ENCODE peak calls at places on chromosomes 4 and X, in six cellular contexts. One of them, this sample, is unnamed.

GRCh38 chr4:56531149-56531770 is 25.7 kb downstream of the ARL9 start:
- DNase-seq in HCT116: no peak
- DNase-seq in sigmoid colon: no peak
- DNase-seq in upper lobe of left lung: no peak
- DNase-seq in esophagus muscularis mucosa: no peak
- DNase-seq in stomach: no peak
- DNase-seq in this sample: no peak

GRCh38 chrX:15524417-15524816 is 23.8 kb downstream of the BMX start:
- DNase-seq in HCT116: no peak
- DNase-seq in sigmoid colon: no peak
- DNase-seq in upper lobe of left lung: no peak
- DNase-seq in esophagus muscularis mucosa: no peak
- DNase-seq in stomach: no peak
- DNase-seq in this sample: no peak

GRCh38 chrX:154398668-154399526 is 720 bp downstream of the RPL10 start:
- DNase-seq in HCT116: no peak
- DNase-seq in sigmoid colon: peak; percentile 95
- DNase-seq in upper lobe of left lung: peak; percentile 89
- DNase-seq in esophagus muscularis mucosa: peak; percentile 95
- DNase-seq in stomach: peak; percentile 89
- DNase-seq in this sample: no peak

GRCh38 chr4:25092139-25092538 is 61.4 kb upstream of the LGI2 start:
- DNase-seq in HCT116: no peak
- DNase-seq in sigmoid colon: no peak
- DNase-seq in upper lobe of left lung: no peak
- DNase-seq in esophagus muscularis mucosa: no peak
- DNase-seq in stomach: no peak
- DNase-seq in this sample: no peak

GRCh38 chr4:140227286-140227685 is 73.3 kb upstream of the MAML3 start:
- DNase-seq in HCT116: no peak
- DNase-seq in sigmoid colon: no peak
- DNase-seq in upper lobe of left lung: no peak
- DNase-seq in esophagus muscularis mucosa: no peak
- DNase-seq in stomach: no peak
- DNase-seq in this sample: no peak

GRCh38 chrX:110316351-110317078 is 1.4 kb downstream of the AMMECR1 start:
- DNase-seq in HCT116: no peak
- DNase-seq in sigmoid colon: no peak
- DNase-seq in upper lobe of left lung: no peak
- DNase-seq in esophagus muscularis mucosa: no peak
- DNase-seq in stomach: no peak
- DNase-seq in this sample: no peak

GRCh38 chr4:3042226-3042625 is 32.1 kb downstream of the HTT-AS start:
- DNase-seq in HCT116: no peak
- DNase-seq in sigmoid colon: no peak
- DNase-seq in upper lobe of left lung: no peak
- DNase-seq in esophagus muscularis mucosa: no peak
- DNase-seq in stomach: no peak
- DNase-seq in this sample: no peak

GRCh38 chr4:101790521-101791188 is at the start of gene BANK1:
- DNase-seq in HCT116: peak; percentile 57
- DNase-seq in sigmoid colon: no peak
- DNase-seq in upper lobe of left lung: peak; percentile 91
- DNase-seq in esophagus muscularis mucosa: no peak
- DNase-seq in stomach: peak; percentile 62
- DNase-seq in this sample: peak; percentile 70

GRCh38 chr4:7828011-7828720 is 111.5 kb downstream of the AFAP1 start:
- DNase-seq in HCT116: no peak
- DNase-seq in sigmoid colon: peak; percentile 92
- DNase-seq in upper lobe of left lung: no peak
- DNase-seq in esophagus muscularis mucosa: no peak
- DNase-seq in stomach: peak; percentile 49
- DNase-seq in this sample: no peak

GRCh38 chr4:16082038-16082423 is 1.8 kb downstream of the PROM1 start:
- DNase-seq in HCT116: no peak
- DNase-seq in sigmoid colon: no peak
- DNase-seq in upper lobe of left lung: no peak
- DNase-seq in esophagus muscularis mucosa: peak; percentile 68
- DNase-seq in stomach: no peak
- DNase-seq in this sample: no peak

GRCh38 chrX:15815779-15816452 is 25.6 kb downstream of the ZRSR2 start:
- DNase-seq in HCT116: peak; percentile 3
- DNase-seq in sigmoid colon: no peak
- DNase-seq in upper lobe of left lung: no peak
- DNase-seq in esophagus muscularis mucosa: no peak
- DNase-seq in stomach: no peak
- DNase-seq in this sample: peak; percentile 5

GRCh38 chr4:24091632-24092240 is 201.9 kb upstream of the PPARGC1A start:
- DNase-seq in HCT116: no peak
- DNase-seq in sigmoid colon: no peak
- DNase-seq in upper lobe of left lung: no peak
- DNase-seq in esophagus muscularis mucosa: no peak
- DNase-seq in stomach: no peak
- DNase-seq in this sample: no peak

GRCh38 chr4:153564630-153565525 is 98.7 kb downstream of the TMEM131L start:
- DNase-seq in HCT116: no peak
- DNase-seq in sigmoid colon: no peak
- DNase-seq in upper lobe of left lung: no peak
- DNase-seq in esophagus muscularis mucosa: peak; percentile 53
- DNase-seq in stomach: peak; percentile 50
- DNase-seq in this sample: no peak

GRCh38 chr4:17502764-17503163 is 9.1 kb downstream of the QDPR start:
- DNase-seq in HCT116: no peak
- DNase-seq in sigmoid colon: no peak
- DNase-seq in upper lobe of left lung: no peak
- DNase-seq in esophagus muscularis mucosa: no peak
- DNase-seq in stomach: no peak
- DNase-seq in this sample: no peak

GRCh38 chrX:154718607-154719006 is 32.3 kb downstream of the GAB3 start:
- DNase-seq in HCT116: no peak
- DNase-seq in sigmoid colon: no peak
- DNase-seq in upper lobe of left lung: no peak
- DNase-seq in esophagus muscularis mucosa: no peak
- DNase-seq in stomach: no peak
- DNase-seq in this sample: no peak

GRCh38 chr4:22842360-22842759 is 149.6 kb downstream of the GBA3 start:
- DNase-seq in HCT116: no peak
- DNase-seq in sigmoid colon: no peak
- DNase-seq in upper lobe of left lung: no peak
- DNase-seq in esophagus muscularis mucosa: no peak
- DNase-seq in stomach: no peak
- DNase-seq in this sample: no peak

GRCh38 chr4:8780086-8780485 is 91.6 kb downstream of the HMX1 start:
- DNase-seq in HCT116: no peak
- DNase-seq in sigmoid colon: no peak
- DNase-seq in upper lobe of left lung: no peak
- DNase-seq in esophagus muscularis mucosa: no peak
- DNase-seq in stomach: no peak
- DNase-seq in this sample: no peak

GRCh38 chr4:84218002-84218401 is 281.1 kb downstream of the NKX6-1 start:
- DNase-seq in HCT116: no peak
- DNase-seq in sigmoid colon: no peak
- DNase-seq in upper lobe of left lung: no peak
- DNase-seq in esophagus muscularis mucosa: no peak
- DNase-seq in stomach: no peak
- DNase-seq in this sample: no peak

GRCh38 chr4:169618986-169619385 is 1.4 kb upstream of the CLCN3 start:
- DNase-seq in HCT116: no peak
- DNase-seq in sigmoid colon: no peak
- DNase-seq in upper lobe of left lung: no peak
- DNase-seq in esophagus muscularis mucosa: no peak
- DNase-seq in stomach: no peak
- DNase-seq in this sample: no peak

GRCh38 chr4:169620846-169621228 is 459 bp downstream of the CLCN3 start:
- DNase-seq in HCT116: no peak
- DNase-seq in sigmoid colon: no peak
- DNase-seq in upper lobe of left lung: no peak
- DNase-seq in esophagus muscularis mucosa: no peak
- DNase-seq in stomach: no peak
- DNase-seq in this sample: no peak

GRCh38 chr4:169621754-169622481 is 1.5 kb downstream of the CLCN3 start:
- DNase-seq in HCT116: no peak
- DNase-seq in sigmoid colon: no peak
- DNase-seq in upper lobe of left lung: no peak
- DNase-seq in esophagus muscularis mucosa: no peak
- DNase-seq in stomach: no peak
- DNase-seq in this sample: no peak

GRCh38 chr4:169619518-169619957 is 840 bp upstream of the CLCN3 start:
- DNase-seq in HCT116: peak; percentile 71
- DNase-seq in sigmoid colon: no peak
- DNase-seq in upper lobe of left lung: no peak
- DNase-seq in esophagus muscularis mucosa: no peak
- DNase-seq in stomach: peak; percentile 67
- DNase-seq in this sample: no peak

DNA sequence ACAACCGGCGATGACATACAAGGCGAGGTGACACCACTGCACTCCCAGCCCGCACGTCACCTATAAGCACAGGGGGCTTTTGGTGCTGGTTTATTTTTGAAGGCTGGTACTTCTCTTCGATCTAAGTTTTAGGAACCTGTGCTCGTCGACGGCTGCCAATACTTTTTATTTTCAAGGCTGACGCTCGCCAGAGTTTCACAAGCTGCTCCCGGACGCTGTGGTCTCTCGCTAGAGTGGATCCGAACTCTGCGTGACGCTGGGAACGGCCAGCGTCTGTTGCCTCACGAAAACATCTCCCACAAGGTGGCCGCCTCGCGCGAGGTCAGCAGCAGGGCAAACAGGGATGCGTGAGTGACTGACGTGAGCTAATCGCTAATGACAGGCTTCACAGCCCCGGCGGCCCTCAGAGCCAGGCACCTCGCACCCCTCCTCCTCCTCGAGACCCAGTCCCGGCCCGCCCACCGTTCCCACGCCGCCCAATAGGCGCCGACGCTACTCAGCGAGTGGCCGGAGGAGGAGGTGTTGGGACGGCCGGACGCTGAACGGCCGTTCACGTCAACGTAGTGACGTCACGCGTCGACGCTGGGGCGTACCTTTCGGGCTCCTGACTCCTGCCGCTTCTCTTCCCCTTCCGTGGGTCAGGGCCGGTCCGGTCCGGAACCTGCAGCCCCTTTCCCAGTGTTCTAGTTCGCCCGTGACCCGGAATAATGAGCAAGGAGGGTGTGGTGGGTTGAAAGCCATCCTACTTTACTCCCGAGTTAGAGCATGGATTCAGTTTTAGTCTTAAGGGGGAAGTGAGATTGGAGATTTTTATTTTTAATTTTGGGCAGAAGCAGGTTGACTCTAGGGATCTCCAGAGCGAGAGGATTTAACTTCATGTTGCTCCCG is at the start of gene CLCN3:
- DNase-seq in HCT116: peak; percentile 95
- DNase-seq in sigmoid colon: peak; percentile 98
- DNase-seq in upper lobe of left lung: peak; percentile 99
- DNase-seq in esophagus muscularis mucosa: peak; percentile 98
- DNase-seq in stomach: peak; percentile 98
- DNase-seq in this sample: peak; percentile 71
- TF ChIP-seq POLR2A in HCT116: peak; percentile 71
- TF ChIP-seq POLR2A in sigmoid colon: peak; percentile 83
- TF ChIP-seq POLR2A in upper lobe of left lung: peak; percentile 96
- TF ChIP-seq POLR2A in esophagus muscularis mucosa: peak; percentile 74
- TF ChIP-seq POLR2A in stomach: peak; percentile 96
- TF ChIP-seq POLR2A in this sample: peak; percentile 91

GRCh38 chrX:151177141-151178027 is 1.0 kb downstream of the GPR50 start:
- DNase-seq in HCT116: no peak
- DNase-seq in sigmoid colon: no peak
- DNase-seq in upper lobe of left lung: peak; percentile 75
- DNase-seq in esophagus muscularis mucosa: no peak
- DNase-seq in stomach: no peak
- DNase-seq in this sample: no peak

GRCh38 chrX:151180400-151180799 is 4.0 kb downstream of the GPR50 start:
- DNase-seq in HCT116: no peak
- DNase-seq in sigmoid colon: no peak
- DNase-seq in upper lobe of left lung: peak; percentile 36
- DNase-seq in esophagus muscularis mucosa: no peak
- DNase-seq in stomach: no peak
- DNase-seq in this sample: no peak

GRCh38 chrX:151181088-151181487 is 4.7 kb downstream of the GPR50 start:
- DNase-seq in HCT116: no peak
- DNase-seq in sigmoid colon: no peak
- DNase-seq in upper lobe of left lung: no peak
- DNase-seq in esophagus muscularis mucosa: no peak
- DNase-seq in stomach: no peak
- DNase-seq in this sample: no peak

GRCh38 chrX:151176351-151176750 is at the start of gene GPR50:
- DNase-seq in HCT116: no peak
- DNase-seq in sigmoid colon: no peak
- DNase-seq in upper lobe of left lung: no peak
- DNase-seq in esophagus muscularis mucosa: no peak
- DNase-seq in stomach: no peak
- DNase-seq in this sample: no peak

GRCh38 chrX:151178746-151179145 is 2.4 kb downstream of the GPR50 start:
- DNase-seq in HCT116: no peak
- DNase-seq in sigmoid colon: no peak
- DNase-seq in upper lobe of left lung: peak; percentile 35
- DNase-seq in esophagus muscularis mucosa: no peak
- DNase-seq in stomach: no peak
- DNase-seq in this sample: no peak
- TF ChIP-seq POLR2AphosphoS5 in HCT116: no peak
- TF ChIP-seq POLR2AphosphoS5 in sigmoid colon: no peak
- TF ChIP-seq POLR2AphosphoS5 in upper lobe of left lung: no peak
- TF ChIP-seq POLR2AphosphoS5 in esophagus muscularis mucosa: no peak
- TF ChIP-seq POLR2AphosphoS5 in stomach: no peak
- TF ChIP-seq POLR2AphosphoS5 in this sample: no peak

GRCh38 chr4:20700007-20700761 is at the start of gene PACRGL:
- DNase-seq in HCT116: peak; percentile 88
- DNase-seq in sigmoid colon: peak; percentile 97
- DNase-seq in upper lobe of left lung: peak; percentile 98
- DNase-seq in esophagus muscularis mucosa: peak; percentile 98
- DNase-seq in stomach: peak; percentile 93
- DNase-seq in this sample: peak; percentile 64
- TF ChIP-seq POLR2A in HCT116: peak; percentile 67
- TF ChIP-seq POLR2A in sigmoid colon: peak; percentile 40
- TF ChIP-seq POLR2A in upper lobe of left lung: no peak
- TF ChIP-seq POLR2A in esophagus muscularis mucosa: peak; percentile 30
- TF ChIP-seq POLR2A in stomach: peak; percentile 20
- TF ChIP-seq POLR2A in this sample: peak; percentile 54

DNA sequence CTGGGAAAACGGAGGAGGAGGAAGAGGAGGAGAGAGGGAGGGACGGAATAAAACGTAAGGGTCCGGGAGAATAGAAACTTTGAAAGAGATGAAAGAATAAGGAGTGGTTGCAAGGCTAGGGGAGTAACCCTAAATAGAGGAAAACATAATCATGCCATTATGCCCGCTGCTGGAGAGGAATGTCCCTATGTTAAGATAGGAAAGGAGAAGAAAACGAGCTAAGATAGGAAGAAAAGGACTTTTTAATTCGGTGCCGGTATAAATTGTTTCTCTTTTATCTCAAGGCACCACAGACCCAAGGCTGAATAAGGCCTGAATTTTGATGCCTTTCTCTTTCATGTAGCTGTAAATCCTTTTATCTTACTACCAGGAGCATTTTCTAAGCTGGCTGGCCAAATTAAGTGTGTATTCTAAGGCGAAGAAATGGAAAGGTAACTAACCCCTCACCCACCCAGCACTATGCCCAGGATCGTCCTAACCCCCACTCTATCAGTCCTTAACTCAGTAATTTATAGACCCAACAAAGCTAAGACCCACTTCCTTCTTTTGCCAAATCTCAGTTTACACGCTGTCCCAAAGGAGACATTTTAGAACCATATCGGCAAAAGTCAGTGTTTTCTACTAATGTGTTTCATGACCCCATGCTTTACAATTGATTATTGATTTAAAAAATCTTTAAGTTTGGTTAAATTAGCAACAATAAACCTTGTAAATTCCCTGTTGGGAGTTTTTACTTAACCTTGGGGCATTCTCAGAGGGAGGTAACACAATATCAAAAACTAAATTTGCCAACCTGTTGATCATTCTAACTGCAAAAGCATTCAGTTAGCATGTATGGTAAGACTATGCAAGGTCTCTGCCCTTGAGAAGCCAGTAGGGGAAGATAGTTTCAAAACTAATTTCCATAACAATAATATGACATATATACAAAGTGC is 1.1 kb upstream of the CUL4B start:
- DNase-seq in HCT116: no peak
- DNase-seq in sigmoid colon: no peak
- DNase-seq in upper lobe of left lung: no peak
- DNase-seq in esophagus muscularis mucosa: no peak
- DNase-seq in stomach: no peak
- DNase-seq in this sample: no peak
- TF ChIP-seq POLR2AphosphoS5 in HCT116: peak; percentile 74
- TF ChIP-seq POLR2AphosphoS5 in sigmoid colon: peak; percentile 59
- TF ChIP-seq POLR2AphosphoS5 in upper lobe of left lung: no peak
- TF ChIP-seq POLR2AphosphoS5 in esophagus muscularis mucosa: peak; percentile 27
- TF ChIP-seq POLR2AphosphoS5 in stomach: peak; percentile 6
- TF ChIP-seq POLR2AphosphoS5 in this sample: no peak

This sample was measured in GM12891.